ENCODE peak calls at places on chromosome 4, in six cellular contexts. R, T, D, B, F and G are unnamed samples.

GRCh38 chr4:78099058-78099457 is 41.9 kb downstream of the FRAS1 start:
- DNase-seq in R (no peak), T (no peak), D (no peak), B (no peak), F (no peak), G (no peak)

GRCh38 chr4:5267418-5267817 is 216.1 kb downstream of the STK32B start:
- DNase-seq in R (no peak), T (no peak), D (no peak), B (no peak), F (no peak), G (no peak)

GRCh38 chr4:88738714-88739366 is 41.2 kb upstream of the NAP1L5 start:
- DNase-seq in R (no peak), T (no peak), D (no peak), B (no peak), F (no peak), G (peak; percentile 47)

GRCh38 chr4:124483043-124483906 is 229.3 kb downstream of the ANKRD50 start:
- DNase-seq in R (no peak), T (no peak), D (no peak), B (no peak), F (no peak), G (peak; percentile 43)

GRCh38 chr4:15668566-15669435 is 12.8 kb upstream of the FAM200B start:
- DNase-seq in R (no peak), T (no peak), D (no peak), B (no peak), F (no peak), G (no peak)

GRCh38 chr4:1469596-1470392 is 63.6 kb upstream of the NKX1-1 start:
- DNase-seq in R (no peak), T (no peak), D (no peak), B (no peak), F (no peak), G (no peak)

GRCh38 chr4:70667710-70668535 is 1.6 kb upstream of the JCHAIN start:
- DNase-seq in R (no peak), T (no peak), D (no peak), B (no peak), F (no peak), G (no peak)

GRCh38 chr4:139866270-139866962 is 200.8 kb downstream of the MGST2 start:
- DNase-seq in R (no peak), T (no peak), D (no peak), B (no peak), F (no peak), G (no peak)

GRCh38 chr4:141375855-141376254 is 155.2 kb downstream of the ZNF330 start:
- DNase-seq in R (no peak), T (no peak), D (no peak), B (no peak), F (no peak), G (no peak)

GRCh38 chr4:17562157-17562556 is 14.8 kb upstream of the LAP3 start:
- DNase-seq in R (no peak), T (no peak), D (no peak), B (no peak), F (no peak), G (peak; percentile 12)

GRCh38 chr4:68861057-68861456 is 45.3 kb downstream of the UGT2B10 start:
- DNase-seq in R (no peak), T (no peak), D (no peak), B (no peak), F (no peak), G (no peak)

GRCh38 chr4:972651-973424 is 531 bp downstream of the DGKQ start:
- DNase-seq in R (no peak), T (no peak), D (peak; percentile 58), B (peak; percentile 85), F (peak; percentile 56), G (no peak)

GRCh38 chr4:40446785-40447184 is 111.7 kb downstream of the CHRNA9 start:
- DNase-seq in R (no peak), T (no peak), D (no peak), B (no peak), F (no peak), G (no peak)

GRCh38 chr4:73869130-73870055 is at the start of gene CXCL1:
- DNase-seq in R (peak; percentile 29), T (no peak), D (no peak), B (no peak), F (no peak), G (peak; percentile 39)

GRCh38 chr4:33998204-33998603 is 2246.1 kb downstream of the ARAP2 start:
- DNase-seq in R (no peak), T (no peak), D (no peak), B (no peak), F (no peak), G (no peak)

GRCh38 chr4:7101692-7102515 is 34.0 kb upstream of the GRPEL1 start:
- DNase-seq in R (no peak), T (peak; percentile 57), D (peak; percentile 67), B (peak; percentile 70), F (peak; percentile 34), G (peak; percentile 77)

GRCh38 chr4:182562350-182562749 is 319.1 kb downstream of the TENM3 start:
- DNase-seq in R (no peak), T (no peak), D (no peak), B (no peak), F (no peak), G (no peak)

GRCh38 chr4:149884046-149884445 is 68.4 kb upstream of the IQCM start:
- DNase-seq in R (no peak), T (no peak), D (no peak), B (no peak), F (no peak), G (no peak)

GRCh38 chr4:184330008-184330400 is 112.3 kb upstream of the ENPP6 start:
- DNase-seq in R (no peak), T (peak; percentile 76), D (no peak), B (no peak), F (peak; percentile 87), G (no peak)

GRCh38 chr4:114108869-114109268 is 129.4 kb upstream of the ARSJ start:
- DNase-seq in R (no peak), T (no peak), D (no peak), B (no peak), F (no peak), G (no peak)

GRCh38 chr4:10186228-10187214 is 69.9 kb upstream of the WDR1 start:
- DNase-seq in R (no peak), T (no peak), D (no peak), B (no peak), F (no peak), G (no peak)

GRCh38 chr4:138460477-138460876 is 218.3 kb upstream of the SLC7A11 start:
- DNase-seq in R (no peak), T (no peak), D (no peak), B (no peak), F (no peak), G (no peak)

GRCh38 chr4:6324999-6325790 is 55.5 kb downstream of the WFS1 start:
- DNase-seq in R (no peak), T (peak; percentile 14), D (peak; percentile 44), B (no peak), F (no peak), G (no peak)

GRCh38 chr4:76305971-76306881 is at the start of gene STBD1:
- DNase-seq in R (peak; percentile 60), T (peak; percentile 47), D (peak; percentile 55), B (peak; percentile 9), F (no peak), G (peak; percentile 88)

GRCh38 chr4:125313989-125314602 is 659 bp upstream of the FAT4 start:
- DNase-seq in R (no peak), T (peak; percentile 7), D (no peak), B (no peak), F (no peak), G (no peak)

GRCh38 chr4:11507920-11508319 is 79.2 kb upstream of the HS3ST1 start:
- DNase-seq in R (no peak), T (no peak), D (no peak), B (no peak), F (no peak), G (no peak)

GRCh38 chr4:182917182-182918043 is at the start of gene DCTD:
- DNase-seq in R (peak; percentile 69), T (peak; percentile 63), D (peak; percentile 84), B (peak; percentile 61), F (peak; percentile 84), G (peak; percentile 76)

GRCh38 chr4:53015681-53016080 is 153.6 kb downstream of the RASL11B start:
- DNase-seq in R (no peak), T (peak; percentile 34), D (no peak), B (no peak), F (no peak), G (peak; percentile 44)

GRCh38 chr4:151727365-151727764 is 33.4 kb downstream of the GATB start:
- DNase-seq in R (no peak), T (no peak), D (no peak), B (no peak), F (no peak), G (no peak)

GRCh38 chr4:124386163-124386562 is 326.4 kb downstream of the ANKRD50 start:
- DNase-seq in R (no peak), T (no peak), D (no peak), B (no peak), F (no peak), G (no peak)

GRCh38 chr4:2419814-2420213 is 1.1 kb downstream of the CFAP99 start:
- DNase-seq in R (no peak), T (no peak), D (no peak), B (no peak), F (no peak), G (no peak)

GRCh38 chr4:105208556-105208955 is 61.9 kb downstream of the TET2 start:
- DNase-seq in R (no peak), T (no peak), D (no peak), B (no peak), F (no peak), G (no peak)

GRCh38 chr4:48388504-48389154 is 47.3 kb downstream of the SLAIN2 start:
- DNase-seq in R (no peak), T (no peak), D (no peak), B (no peak), F (no peak), G (no peak)

GRCh38 chr4:81142744-81143143 is 72.3 kb downstream of the PRKG2 start:
- DNase-seq in R (no peak), T (peak; percentile 25), D (no peak), B (no peak), F (no peak), G (no peak)

GRCh38 chr4:129109965-129110824 is 14.2 kb downstream of the C4orf33 start:
- DNase-seq in R (no peak), T (no peak), D (no peak), B (no peak), F (no peak), G (no peak)

GRCh38 chr4:82097504-82097903 is 276.3 kb downstream of the HNRNPD start:
- DNase-seq in R (no peak), T (no peak), D (no peak), B (no peak), F (no peak), G (no peak)

GRCh38 chr4:14184265-14184664 is 556.7 kb upstream of the BOD1L1 start:
- DNase-seq in R (no peak), T (no peak), D (no peak), B (no peak), F (no peak), G (no peak)

GRCh38 chr4:6687947-6688878 is 5.5 kb upstream of the S100P start:
- DNase-seq in R (no peak), T (no peak), D (no peak), B (no peak), F (no peak), G (peak; percentile 78)

GRCh38 chr4:38670061-38670894 is 6.3 kb downstream of the KLF3 start:
- DNase-seq in R (no peak), T (no peak), D (no peak), B (no peak), F (no peak), G (no peak)